ENCODE peak calls at places on chromosomes 3 and 15, in eight cellular contexts. Z is heart left ventricle, C is colonic mucosa, J is ascending aorta, N is upper lobe of right lung, O is uterus, M is lung, V is left ventricle myocardium inferior. T is an unnamed sample. For H3K36me3, the result is how much of the 10 kb centered on the place peaks cover.

GRCh38 chr3:45667569-45667967 is 21.6 kb upstream of the SACM1L start:
- DNase-seq in V (no peak), J (no peak), Z (no peak), C (no peak), M (no peak), N (no peak), O (no peak), T (no peak)

GRCh38 chr15:77865701-77866100 is 211.8 kb downstream of the TBC1D2B start:
- DNase-seq in M (no peak), J (no peak), V (no peak), C (no peak), N (peak), Z (no peak), O (peak), T (no peak)

GRCh38 chr15:80660114-80660513 is 35.0 kb upstream of the ABHD17C start:
- DNase-seq in N (no peak), J (no peak), V (no peak), C (no peak), M (peak), Z (no peak), O (no peak), T (no peak)

GRCh38 chr15:38564557-38565286 is at the start of gene RASGRP1:
- DNase-seq in M (peak), O (peak), J (no peak), Z (peak), V (peak), C (peak), N (peak), T (peak)

GRCh38 chr15:88745696-88746095 is 57.5 kb upstream of the ACAN start:
- DNase-seq in C (no peak), O (no peak), M (no peak), J (no peak), V (no peak), Z (no peak), N (no peak), T (no peak)

GRCh38 chr15:72604794-72605193 is 49.7 kb upstream of the GOLGA6B start:
- DNase-seq in N (no peak), C (no peak), O (no peak), J (no peak), Z (no peak), V (no peak), M (no peak), T (no peak)

GRCh38 chr3:84904819-84905555 is 53.8 kb upstream of the CADM2 start:
- DNase-seq in N (no peak), Z (no peak), J (no peak), C (no peak), V (no peak), M (no peak), O (no peak), T (no peak)

GRCh38 chr3:155323063-155323666 is 29.7 kb upstream of the STRIT1 start:
- DNase-seq in M (peak), V (no peak), N (no peak), O (no peak), C (peak), Z (no peak), J (no peak), T (peak)

GRCh38 chr3:139455855-139456254 is 20.5 kb downstream of the RBP2 start:
- DNase-seq in C (no peak), O (no peak), Z (no peak), M (no peak), J (no peak), N (no peak), V (no peak), T (no peak)

GRCh38 chr3:45715945-45716344 is 26.7 kb downstream of the SACM1L start:
- DNase-seq in V (no peak), C (no peak), Z (no peak), M (no peak), J (no peak), N (no peak), O (no peak), T (no peak)

GRCh38 chr15:40246496-40247275 is 7.8 kb downstream of the PAK6 start:
- DNase-seq in C (no peak), N (peak), J (no peak), O (no peak), V (peak), M (no peak), Z (no peak), T (no peak)

GRCh38 chr15:47750030-47750739 is 32.9 kb downstream of the SEMA6D start:
- DNase-seq in J (no peak), Z (no peak), O (no peak), N (no peak), C (no peak), M (no peak), V (no peak), T (peak)

GRCh38 chr15:24878153-24878552 is 76.6 kb upstream of the SNRPN start:
- DNase-seq in M (no peak), O (no peak), Z (peak), V (peak), C (no peak), J (no peak), N (peak), T (no peak)

GRCh38 chr3:63961891-63962290 is 49.7 kb upstream of the SCAANT1 start:
- DNase-seq in N (no peak), V (no peak), O (no peak), Z (no peak), J (no peak), M (no peak), C (no peak), T (peak)

GRCh38 chr15:65791335-65792129 is 561 bp downstream of the DENND4A start:
- DNase-seq in Z (peak), M (peak), J (no peak), O (peak), V (peak), C (peak), N (peak), T (peak)

GRCh38 chr3:111584724-111585123 is 10.4 kb downstream of the ZBED2 start:
- DNase-seq in O (no peak), C (no peak), J (no peak), M (no peak), N (no peak), V (no peak), Z (no peak), T (no peak)

GRCh38 chr3:146384786-146385185 is 84.6 kb downstream of the PLSCR2 start:
- DNase-seq in Z (no peak), V (no peak), J (no peak), M (no peak), N (no peak), O (no peak), C (no peak), T (no peak)

GRCh38 chr15:28051920-28052633 is 47.0 kb downstream of the OCA2 start:
- DNase-seq in J (no peak), V (no peak), M (no peak), C (no peak), N (no peak), O (no peak), Z (no peak), T (no peak)

GRCh38 chr15:98800437-98801233 is 152.3 kb downstream of the IGF1R start:
- DNase-seq in Z (peak), M (peak), C (peak), J (no peak), O (peak), N (no peak), V (no peak), T (peak)

GRCh38 chr3:62607287-62608029 is 234.1 kb upstream of the FEZF2 start:
- DNase-seq in N (peak), C (no peak), Z (peak), V (peak), M (peak), J (no peak), O (no peak), T (peak)

GRCh38 chr3:114504941-114505632 is 211.3 kb downstream of the TIGIT start:
- DNase-seq in V (no peak), Z (no peak), O (no peak), J (no peak), C (no peak), N (no peak), M (no peak), T (no peak)

GRCh38 chr3:30098206-30098605 is 508.2 kb upstream of the TGFBR2 start:
- DNase-seq in J (no peak), C (no peak), Z (no peak), V (no peak), O (no peak), M (no peak), N (no peak), T (no peak)

GRCh38 chr15:67195305-67195704 is 59.2 kb downstream of the AAGAB start:
- DNase-seq in N (no peak), C (no peak), O (no peak), J (no peak), Z (no peak), V (no peak), M (no peak), T (no peak)

GRCh38 chr15:67192185-67192584 is 62.3 kb downstream of the AAGAB start:
- DNase-seq in C (no peak), O (no peak), N (no peak), Z (no peak), V (no peak), J (no peak), M (no peak), T (no peak)

GRCh38 chr15:67196222-67196621 is 58.2 kb downstream of the AAGAB start:
- DNase-seq in Z (no peak), O (no peak), M (no peak), J (no peak), V (no peak), N (no peak), C (no peak), T (no peak)

GRCh38 chr15:67193223-67194009 is 61.0 kb downstream of the AAGAB start:
- DNase-seq in M (no peak), J (no peak), O (peak), Z (peak), V (no peak), C (no peak), N (no peak), T (no peak)

GRCh38 chr15:67194171-67195114 is 60.0 kb downstream of the AAGAB start:
- DNase-seq in V (peak), C (no peak), M (no peak), J (no peak), N (no peak), Z (peak), O (peak), T (no peak)
- H3K27ac ChIP-seq in V (peak), C (no peak), M (peak), J (peak), N (peak), Z (peak), O (peak), T (no peak)

DNA sequence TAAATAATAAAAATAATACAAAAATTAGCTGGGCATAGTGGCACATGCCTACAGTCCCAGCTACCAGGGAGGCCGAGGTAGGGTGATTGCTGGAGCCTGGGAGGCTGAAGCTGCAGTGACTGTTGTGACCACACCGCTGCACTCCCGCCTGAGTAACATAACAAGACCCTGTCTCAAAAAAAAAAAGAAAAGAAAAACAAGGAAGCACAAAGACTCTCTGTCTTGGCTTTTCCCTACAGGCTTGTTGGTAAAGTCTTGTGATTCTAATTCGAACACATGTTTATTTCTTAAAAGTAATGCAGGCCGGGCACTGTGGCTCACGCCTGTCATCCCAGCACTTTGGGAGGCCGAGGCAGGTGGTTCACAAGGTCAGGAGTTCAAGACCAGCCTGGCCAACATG is 60.1 kb downstream of the CAPN3 start:
- DNase-seq in M (no peak), O (no peak), C (no peak), J (no peak), N (no peak), Z (no peak), V (no peak), T (no peak)
- H3K36me3 ChIP-seq in M (under half), O (under half), C (under half), J (half or more), N (half or more), Z (under half), V (half or more), T (half or more)

GRCh38 chr3:193734737-193735366 is 141.8 kb downstream of the OPA1 start:
- DNase-seq in V (no peak), N (no peak), C (no peak), Z (no peak), O (no peak), M (no peak), J (no peak), T (no peak)

GRCh38 chr3:193737191-193737751 is 144.3 kb downstream of the OPA1 start:
- DNase-seq in O (no peak), J (no peak), Z (no peak), M (no peak), V (no peak), N (no peak), C (no peak), T (no peak)

GRCh38 chr3:193732827-193733226 is 139.8 kb downstream of the OPA1 start:
- DNase-seq in V (no peak), M (no peak), C (no peak), J (no peak), O (no peak), N (no peak), Z (no peak), T (no peak)

GRCh38 chr3:193735850-193736249 is 142.8 kb downstream of the OPA1 start:
- DNase-seq in V (no peak), N (no peak), Z (no peak), J (no peak), O (no peak), C (no peak), M (no peak), T (no peak)

DNA sequence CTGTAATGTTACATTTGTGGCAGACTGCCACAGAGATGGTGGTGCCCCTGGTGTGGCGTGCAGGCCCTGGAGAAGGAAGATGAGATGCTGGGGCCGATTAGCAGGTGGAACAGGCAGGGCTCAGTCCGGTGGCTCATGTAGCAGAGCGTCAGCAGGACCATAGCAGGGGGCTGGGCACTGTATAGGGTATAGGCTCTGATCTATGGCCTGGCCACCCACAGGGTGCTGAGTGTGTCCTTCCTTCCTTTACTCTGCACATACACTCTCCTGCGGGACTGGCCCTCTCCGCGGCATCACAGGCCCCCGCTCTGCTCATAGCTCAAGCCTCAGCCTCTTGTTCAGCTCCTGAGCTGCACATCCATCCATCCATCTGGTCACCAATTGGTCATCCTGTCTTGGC is 143.6 kb downstream of the OPA1 start:
- DNase-seq in C (no peak), N (no peak), V (no peak), M (no peak), J (no peak), Z (no peak), O (no peak), T (no peak)
- H3K27ac ChIP-seq in C (no peak), N (no peak), V (no peak), M (no peak), J (no peak), Z (no peak), O (no peak), T (no peak)

GRCh38 chr3:52484680-52485461 is 10.3 kb upstream of the STAB1 start:
- DNase-seq in V (no peak), O (no peak), N (no peak), C (no peak), J (no peak), M (no peak), Z (no peak), T (no peak)
- H3K36me3 ChIP-seq in V (half or more), O (under half), N (half or more), C (under half), J (half or more), M (half or more), Z (under half), T (half or more)

GRCh38 chr3:25573386-25574171 is 91.1 kb downstream of the TOP2B start:
- DNase-seq in C (no peak), J (no peak), Z (no peak), V (no peak), M (no peak), N (no peak), O (no peak), T (peak)
- H3K27ac ChIP-seq in C (no peak), J (no peak), Z (peak), V (peak), M (peak), N (peak), O (peak), T (peak)

GRCh38 chr3:34176723-34177122 is 378.3 kb downstream of the PDCD6IP start:
- DNase-seq in N (no peak), V (no peak), Z (no peak), O (no peak), J (no peak), C (no peak), M (no peak), T (no peak)

GRCh38 chr3:34174740-34175139 is 376.3 kb downstream of the PDCD6IP start:
- DNase-seq in M (no peak), O (no peak), N (no peak), C (no peak), Z (no peak), J (no peak), V (no peak), T (no peak)

GRCh38 chr3:34175636-34176186 is 377.3 kb downstream of the PDCD6IP start:
- DNase-seq in O (no peak), Z (no peak), J (no peak), V (no peak), N (no peak), C (no peak), M (no peak), T (no peak)

GRCh38 chr3:34180532-34180931 is 382.1 kb downstream of the PDCD6IP start:
- DNase-seq in J (no peak), N (no peak), Z (no peak), O (no peak), V (no peak), C (no peak), M (no peak), T (no peak)

GRCh38 chr3:34178415-34178814 is 380.0 kb downstream of the PDCD6IP start:
- DNase-seq in M (no peak), V (no peak), C (no peak), Z (no peak), N (no peak), J (no peak), O (no peak), T (no peak)
- H3K36me3 ChIP-seq in M (under half), V (under half), C (under half), Z (under half), N (under half), J (under half), O (under half), T (under half)

GRCh38 chr3:184166671-184167070 is 8.0 kb upstream of the AP2M1 start:
- DNase-seq in M (no peak), Z (no peak), V (no peak), O (no peak), N (no peak), C (no peak), J (no peak), T (no peak)
- H3K27ac ChIP-seq in M (no peak), Z (no peak), V (no peak), O (no peak), N (no peak), C (no peak), J (no peak), T (no peak)

DNA sequence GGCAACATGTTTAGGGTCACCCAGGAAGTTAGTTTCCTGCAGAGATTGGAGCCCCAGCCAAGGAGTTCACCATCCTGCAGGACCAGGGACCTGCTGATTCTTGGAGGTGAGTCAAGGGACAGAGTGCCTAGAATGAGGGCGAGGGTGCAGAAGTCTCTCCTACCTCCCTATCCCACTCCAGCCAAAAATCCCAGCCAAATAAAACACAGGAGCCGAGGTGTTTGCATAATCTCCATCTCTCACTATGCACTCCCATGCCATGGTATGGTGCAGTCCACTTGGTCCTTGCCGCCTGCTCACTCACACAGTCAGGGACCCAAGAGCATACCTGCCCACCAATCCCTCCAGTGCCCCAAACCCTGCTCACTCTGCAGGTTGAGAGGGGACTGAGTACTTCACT is 294.2 kb downstream of the UACA start:
- DNase-seq in O (no peak), Z (no peak), V (no peak), J (no peak), M (no peak), C (no peak), N (no peak), T (no peak)
- H3K36me3 ChIP-seq in O (under half), Z (under half), V (under half), J (under half), M (under half), C (under half), N (under half), T (under half)